ENCODE peak calls at places on chromosomes 6 and 20, in nine cellular contexts. O is aorta; V is HCT116; P is GM23338; E is uterus; C is naive thymus-derived CD4-positive, alpha-beta T cell; D is CD4-positive, CD25-positive, alpha-beta regulatory T cell; F is GM12878; T is transverse colon. B is an unnamed sample.

GRCh38 chr6:90068264-90068663 is 174.0 kb downstream of the GJA10 start:
- DNase-seq in O (no peak), V (peak; percentile 53), P (no peak), E (no peak), C (no peak), D (no peak), F (no peak), T (no peak), B (no peak)

GRCh38 chr20:50245561-50246366 is 55.1 kb downstream of the CEBPB start:
- DNase-seq in O (no peak), V (peak; percentile 23), P (no peak), E (no peak), C (no peak), D (no peak), F (no peak), T (no peak), B (no peak)

GRCh38 chr6:84554069-84554468 is 210.3 kb downstream of the TBX18 start:
- DNase-seq in O (no peak), V (no peak), P (no peak), E (no peak), C (no peak), D (no peak), F (no peak), T (no peak), B (no peak)

GRCh38 chr20:64102647-64103354 is 4.6 kb downstream of the NPBWR2 start:
- DNase-seq in O (peak; percentile 35), V (no peak), P (peak; percentile 84), E (no peak), C (peak; percentile 6), D (no peak), F (no peak), T (no peak), B (no peak)

GRCh38 chr6:105781248-105781647 is 304.9 kb upstream of the PRDM1 start:
- DNase-seq in O (no peak), V (peak; percentile 47), P (no peak), E (peak; percentile 32), C (no peak), D (no peak), F (no peak), T (no peak), B (no peak)

GRCh38 chr6:122438975-122439374 is 32.6 kb downstream of the SERINC1 start:
- DNase-seq in O (no peak), V (no peak), P (no peak), E (no peak), C (no peak), D (no peak), F (no peak), T (no peak), B (no peak)

GRCh38 chr6:121838842-121839241 is 403.4 kb downstream of the GJA1 start:
- DNase-seq in O (no peak), V (no peak), P (no peak), E (no peak), C (no peak), D (no peak), F (no peak), T (no peak), B (no peak)

GRCh38 chr6:328184-328670 is 35.9 kb downstream of the DUSP22 start:
- DNase-seq in O (peak; percentile 74), V (no peak), P (no peak), E (peak; percentile 57), C (no peak), D (no peak), F (peak; percentile 100), T (peak; percentile 79), B (no peak)

GRCh38 chr6:31497595-31498476 is at the start of gene MICB:
- DNase-seq in O (peak; percentile 83), V (peak; percentile 85), P (peak; percentile 99), E (peak; percentile 74), C (peak; percentile 61), D (peak; percentile 78), F (peak; percentile 46), T (peak; percentile 85), B (peak; percentile 81)

GRCh38 chr6:56947931-56948330 is 7.0 kb upstream of the BEND6 start:
- DNase-seq in O (no peak), V (no peak), P (no peak), E (no peak), C (no peak), D (no peak), F (no peak), T (no peak), B (no peak)

GRCh38 chr6:2215342-2215741 is 30.1 kb downstream of the GMDS start:
- DNase-seq in O (no peak), V (no peak), P (no peak), E (no peak), C (no peak), D (no peak), F (no peak), T (no peak), B (no peak)

GRCh38 chr6:73263570-73263909 is 544 bp upstream of the KHDC1 start:
- DNase-seq in O (no peak), V (no peak), P (no peak), E (no peak), C (no peak), D (no peak), F (no peak), T (no peak), B (no peak)
- H3K27ac ChIP-seq in O (no peak overlapping the region), V (no peak overlapping the region), P (no peak overlapping the region), E (peak overlapping the region; percentile 75), C (peak overlapping the region; percentile 69), D (peak overlapping the region; percentile 53), F (peak overlapping the region; percentile 74), T (no peak overlapping the region), B (peak overlapping the region; percentile 58)

GRCh38 chr6:39841291-39841690 is 49.1 kb downstream of the DAAM2 start:
- DNase-seq in O (no peak), V (no peak), P (no peak), E (no peak), C (no peak), D (no peak), F (no peak), T (no peak), B (no peak)
- H3K27ac ChIP-seq in O (peak overlapping the region; percentile 48), V (no peak overlapping the region), P (no peak overlapping the region), E (no peak overlapping the region), C (no peak overlapping the region), D (no peak overlapping the region), F (no peak overlapping the region), T (no peak overlapping the region), B (no peak overlapping the region)

GRCh38 chr6:13526339-13526717 is 38.9 kb upstream of the GFOD1 start:
- DNase-seq in O (no peak), V (no peak), P (no peak), E (no peak), C (no peak), D (no peak), F (no peak), T (no peak), B (no peak)
- H3K27ac ChIP-seq in O (no peak overlapping the region), V (no peak overlapping the region), P (no peak overlapping the region), E (peak overlapping the region; percentile 42), C (no peak overlapping the region), D (no peak overlapping the region), F (no peak overlapping the region), T (peak overlapping the region; percentile 80), B (no peak overlapping the region)

DNA sequence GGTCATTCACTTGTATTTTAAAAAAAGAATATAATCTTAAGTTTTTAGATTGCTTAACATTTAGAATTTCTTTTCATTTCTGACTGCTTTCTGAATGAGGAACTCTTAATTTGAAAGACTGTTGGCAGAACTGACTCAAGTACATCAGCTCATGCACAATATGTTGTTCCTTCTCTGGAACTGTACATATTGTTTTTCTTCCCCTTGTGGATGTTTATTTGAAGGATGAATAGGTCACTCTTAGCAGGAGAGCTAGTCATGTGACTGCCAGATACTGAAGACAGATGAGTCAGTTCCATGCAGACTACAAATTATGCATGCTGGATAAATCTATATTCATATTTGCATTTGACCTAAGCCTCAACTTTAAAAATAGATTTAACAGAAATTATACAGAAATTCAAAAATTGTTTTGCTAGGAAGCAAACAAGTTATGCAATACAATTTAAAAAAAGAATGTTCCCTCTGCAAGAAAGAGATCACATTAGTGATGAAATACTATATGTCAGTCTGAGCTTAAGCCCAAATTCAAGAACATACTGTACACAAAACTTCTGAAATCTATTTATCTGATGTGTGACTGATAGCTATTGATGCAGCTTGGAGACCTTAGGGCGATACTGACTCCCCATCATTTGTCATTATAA is 1274.9 kb upstream of the GJE1 start:
- DNase-seq in O (no peak), V (peak; percentile 24), P (no peak), E (no peak), C (no peak), D (no peak), F (no peak), T (no peak), B (no peak)
- H3K27ac ChIP-seq in O (no peak overlapping the region), V (peak overlapping the region; percentile 60), P (no peak overlapping the region), E (peak overlapping the region; percentile 55), C (no peak overlapping the region), D (no peak overlapping the region), F (no peak overlapping the region), T (peak overlapping the region; percentile 38), B (no peak overlapping the region)

DNA sequence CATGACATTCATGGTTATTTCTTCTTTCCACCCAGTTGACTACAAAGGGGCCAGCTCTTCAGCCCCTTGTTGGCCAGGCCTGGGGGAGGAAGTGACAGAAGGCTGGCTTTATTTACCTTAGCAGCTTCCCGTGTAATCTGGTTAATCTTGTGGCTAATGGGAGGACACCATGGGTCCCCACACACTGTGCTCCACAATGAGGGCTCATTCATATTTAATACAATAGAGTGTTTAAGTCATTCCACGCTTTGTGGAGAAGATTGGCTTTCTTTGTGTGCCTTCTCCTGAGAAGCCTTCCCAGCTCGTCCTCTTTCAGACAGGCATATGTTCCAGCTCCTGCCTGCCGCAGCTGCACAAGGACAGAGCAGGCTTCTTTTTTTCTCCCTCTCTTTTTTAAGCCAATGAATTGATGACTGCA is 958.6 kb downstream of the TFAP2A start:
- DNase-seq in O (no peak), V (no peak), P (no peak), E (no peak), C (no peak), D (no peak), F (no peak), T (no peak), B (no peak)
- H3K27ac ChIP-seq in O (no peak overlapping the region), V (no peak overlapping the region), P (no peak overlapping the region), E (no peak overlapping the region), C (no peak overlapping the region), D (no peak overlapping the region), F (no peak overlapping the region), T (no peak overlapping the region), B (no peak overlapping the region)

GRCh38 chr20:13690948-13691347 is 52.2 kb upstream of the TASP1 start:
- DNase-seq in O (no peak), V (no peak), P (no peak), E (no peak), C (no peak), D (no peak), F (no peak), T (no peak), B (no peak)
- H3K27ac ChIP-seq in O (peak overlapping the region; percentile 42), V (no peak overlapping the region), P (no peak overlapping the region), E (no peak overlapping the region), C (no peak overlapping the region), D (no peak overlapping the region), F (no peak overlapping the region), T (no peak overlapping the region), B (no peak overlapping the region)

DNA sequence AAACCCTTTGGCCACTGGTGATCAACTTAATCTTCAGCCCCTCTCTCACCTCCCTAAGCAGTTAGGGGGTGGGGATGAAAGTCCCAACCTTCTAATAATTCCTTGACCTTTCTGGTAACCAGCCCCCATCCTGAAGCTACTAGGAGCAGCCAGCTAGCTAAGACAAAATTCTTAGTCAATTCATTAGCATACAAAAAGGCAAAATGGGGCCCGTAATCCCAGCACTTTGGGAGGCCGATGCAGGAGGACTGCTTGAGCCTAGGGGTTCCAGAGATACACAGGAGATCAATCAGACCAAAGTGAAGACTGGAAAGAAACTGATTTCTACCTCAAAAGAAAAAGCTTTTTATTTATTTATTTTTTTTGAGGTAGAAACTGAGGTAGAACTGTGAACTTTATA is 1.8 kb downstream of the ASCC3 start:
- DNase-seq in O (no peak), V (no peak), P (peak; percentile 58), E (no peak), C (no peak), D (no peak), F (no peak), T (no peak), B (no peak)
- H3K27ac ChIP-seq in O (no peak overlapping the region), V (no peak overlapping the region), P (peak overlapping the region; percentile 22), E (no peak overlapping the region), C (no peak overlapping the region), D (no peak overlapping the region), F (no peak overlapping the region), T (no peak overlapping the region), B (no peak overlapping the region)